ENCODE peak calls at places on chromosome 11, in six cellular contexts. G is endothelial cell; R is posterior cingulate gyrus; X is stimulated activated CD4-positive, alpha-beta T cell treated with anti-CD3 and anti-CD28 coated beads, Interleukin-2, amount 100 ng/mL, for 48 hours; T is activated T-cell treated with anti-CD3 and anti-CD28 coated beads, Interleukin-2, amount 50 U/mL, for 4 hours; D is GM03348. I is an unnamed sample.

GRCh38 chr11:131217313-131218297 is 152.8 kb upstream of the NTM start:
- DNase-seq in G (peak; percentile 26), R (no peak), X (no peak), T (no peak), D (peak; percentile 37), I (no peak)

GRCh38 chr11:130168105-130168504 is 8.5 kb downstream of the ST14 start:
- DNase-seq in G (no peak), R (no peak), X (no peak), T (no peak), D (peak; percentile 47), I (no peak)

GRCh38 chr11:20080032-20080685 is 80.1 kb downstream of the DBX1 start:
- DNase-seq in G (no peak), R (no peak), X (no peak), T (no peak), D (no peak), I (no peak)

GRCh38 chr11:116096596-116096995 is 592.4 kb upstream of the CADM1 start:
- DNase-seq in G (no peak), R (no peak), X (no peak), T (no peak), D (no peak), I (no peak)

GRCh38 chr11:27370374-27370773 is 7.4 kb upstream of the CCDC34 start:
- DNase-seq in G (no peak), R (no peak), X (no peak), T (no peak), D (no peak), I (no peak)

GRCh38 chr11:75233688-75234295 is 6.8 kb upstream of the TPBGL start:
- DNase-seq in G (peak; percentile 77), R (no peak), X (no peak), T (no peak), D (peak; percentile 67), I (no peak)

GRCh38 chr11:47797633-47798032 is 30.5 kb upstream of the FNBP4 start:
- DNase-seq in G (no peak), R (no peak), X (peak; percentile 25), T (peak; percentile 34), D (peak; percentile 48), I (no peak)

GRCh38 chr11:15216678-15217077 is 102.0 kb downstream of the INSC start:
- DNase-seq in G (no peak), R (no peak), X (no peak), T (no peak), D (peak; percentile 25), I (no peak)

GRCh38 chr11:47007579-47007978 is 71.0 kb downstream of the CSTPP1 start:
- DNase-seq in G (no peak), R (no peak), X (no peak), T (no peak), D (no peak), I (no peak)

GRCh38 chr11:94147433-94147845 is 18.8 kb downstream of the PANX1 start:
- DNase-seq in G (no peak), R (no peak), X (no peak), T (no peak), D (no peak), I (no peak)

GRCh38 chr11:57812634-57813033 is 51.0 kb downstream of the CTNND1 start:
- DNase-seq in G (no peak), R (no peak), X (no peak), T (no peak), D (no peak), I (no peak)

GRCh38 chr11:61021661-61022212 is 50.3 kb downstream of the CD6 start:
- DNase-seq in G (no peak), R (no peak), X (peak; percentile 65), T (peak; percentile 90), D (no peak), I (no peak)

GRCh38 chr11:64234840-64235379 is 526 bp downstream of the VEGFB start:
- DNase-seq in G (no peak), R (no peak), X (no peak), T (no peak), D (peak; percentile 74), I (no peak)

GRCh38 chr11:64620286-64620962 is 29.4 kb downstream of the SLC22A12 start:
- DNase-seq in G (no peak), R (no peak), X (no peak), T (no peak), D (no peak), I (peak; percentile 17)

GRCh38 chr11:70436501-70436860 is 38.2 kb downstream of the CTTN start:
- DNase-seq in G (no peak), R (no peak), X (no peak), T (no peak), D (no peak), I (no peak)

GRCh38 chr11:58058276-58059010 is 27.7 kb downstream of the OR6Q1 start:
- DNase-seq in G (no peak), R (no peak), X (no peak), T (no peak), D (no peak), I (no peak)

GRCh38 chr11:119056397-119056999 is 507 bp downstream of the HYOU1 start:
- DNase-seq in G (peak; percentile 44), R (no peak), X (peak; percentile 20), T (peak; percentile 26), D (peak; percentile 42), I (no peak)